ENCODE peak calls at places on chromosomes 16 and 17, in four cellular contexts. Q, V, N and K are unnamed samples.

GRCh38 chr17:31190351-31190750 is 95.6 kb downstream of the NF1 start:
- DNase-seq in N (no peak), V (no peak), Q (no peak), K (no peak)

GRCh38 chr16:84175351-84176081 is 11.3 kb downstream of the TAF1C start:
- DNase-seq in Q (no peak), N (peak; percentile 19), V (peak; percentile 85), K (peak; percentile 41)

GRCh38 chr16:839643-840408 is 39.3 kb upstream of the GNG13 start:
- DNase-seq in V (no peak), N (no peak), Q (no peak), K (no peak)

GRCh38 chr16:16019488-16019887 is 70.1 kb downstream of the ABCC1 start:
- DNase-seq in V (no peak), Q (no peak), N (no peak), K (no peak)

GRCh38 chr17:32777436-32777835 is 99.5 kb downstream of the MYO1D start:
- DNase-seq in N (no peak), Q (no peak), V (no peak), K (no peak)

GRCh38 chr17:47251421-47251940 is 2.1 kb upstream of the ITGB3 start:
- DNase-seq in V (no peak), N (no peak), Q (no peak), K (no peak)

GRCh38 chr17:66524848-66525247 is 222.4 kb downstream of the PRKCA start:
- DNase-seq in N (no peak), Q (no peak), V (no peak), K (no peak)

GRCh38 chr17:38667099-38667786 is 7.5 kb downstream of the EPOP start:
- DNase-seq in Q (peak; percentile 70), V (peak; percentile 78), N (no peak), K (no peak)

GRCh38 chr17:46832945-46833839 is 14.7 kb upstream of the WNT3 start:
- DNase-seq in Q (no peak), V (no peak), N (no peak), K (no peak)

GRCh38 chr16:1053700-1054368 is 18.7 kb upstream of the SSTR5 start:
- DNase-seq in Q (no peak), V (no peak), N (no peak), K (no peak)

GRCh38 chr16:73885319-73885718 is 411.3 kb upstream of the PSMD7 start:
- DNase-seq in N (no peak), Q (no peak), V (no peak), K (no peak)

GRCh38 chr16:28977703-28978641 is 3.4 kb downstream of the SPNS1 start:
- DNase-seq in V (peak; percentile 54), N (no peak), Q (no peak), K (peak; percentile 45)

GRCh38 chr17:74532115-74532514 is 840 bp upstream of the CD300LB start:
- DNase-seq in V (no peak), Q (no peak), N (no peak), K (peak; percentile 99)

GRCh38 chr17:76872221-76872873 is 4.1 kb downstream of the MGAT5B start:
- DNase-seq in N (no peak), Q (no peak), V (no peak), K (no peak)

GRCh38 chr17:82021728-82022309 is 859 bp downstream of the CENPX start:
- DNase-seq in V (peak; percentile 60), N (no peak), Q (no peak), K (peak; percentile 36)

GRCh38 chr17:35496470-35497290 is 40.8 kb downstream of the SLFN12L start:
- DNase-seq in N (no peak), V (no peak), Q (no peak), K (no peak)

GRCh38 chr17:65008877-65009276 is 47.7 kb downstream of the GNA13 start:
- DNase-seq in V (no peak), N (no peak), Q (no peak), K (no peak)

GRCh38 chr17:38325221-38325851 is 18.4 kb downstream of the GPR179 start:
- DNase-seq in Q (no peak), N (no peak), V (no peak), K (no peak)

GRCh38 chr16:59540621-59541020 is 806.5 kb upstream of the GOT2 start:
- DNase-seq in V (no peak), Q (no peak), N (no peak), K (no peak)

GRCh38 chr16:8852534-8852933 is 16.3 kb downstream of the CARHSP1 start:
- DNase-seq in Q (no peak), V (no peak), N (no peak), K (no peak)

GRCh38 chr16:12305081-12305596 is 328.6 kb downstream of the SNX29 start:
- DNase-seq in V (no peak), N (no peak), Q (no peak), K (no peak)

GRCh38 chr17:29565643-29566472 is 979 bp downstream of the ABHD15 start:
- DNase-seq in N (no peak), V (no peak), Q (no peak), K (peak; percentile 58)

GRCh38 chr16:3797904-3798811 is 80.8 kb upstream of the TRAP1 start:
- DNase-seq in N (no peak), V (peak; percentile 45), Q (no peak), K (no peak)

GRCh38 chr17:51677875-51678274 is 417.5 kb downstream of the UTP18 start:
- DNase-seq in Q (no peak), V (no peak), N (no peak), K (no peak)

GRCh38 chr17:29143894-29144293 is 36.3 kb downstream of the MYO18A start:
- DNase-seq in N (no peak), V (no peak), Q (no peak), K (no peak)

GRCh38 chr16:11308493-11309283 is 27.6 kb upstream of the PRM1 start:
- DNase-seq in V (peak; percentile 46), Q (no peak), N (peak; percentile 81), K (peak; percentile 72)

GRCh38 chr16:77761204-77761603 is 27.2 kb upstream of the VAT1L start:
- DNase-seq in Q (no peak), N (no peak), V (no peak), K (no peak)

GRCh38 chr16:73298562-73298961 is 250.6 kb upstream of the ZFHX3 start:
- DNase-seq in N (no peak), Q (no peak), V (no peak), K (no peak)

GRCh38 chr17:74812109-74812864 is 36.1 kb upstream of the NAT9 start:
- DNase-seq in V (no peak), Q (no peak), N (no peak), K (no peak)

GRCh38 chr17:8210761-8211458 is 535 bp upstream of the AURKB start:
- DNase-seq in N (no peak), V (no peak), Q (no peak), K (no peak)

GRCh38 chr17:8209909-8210760 is at the start of gene AURKB:
- DNase-seq in V (peak; percentile 85), N (peak; percentile 91), Q (peak; percentile 95), K (peak; percentile 89)

GRCh38 chr17:8212312-8213180 is 2.2 kb upstream of the AURKB start:
- DNase-seq in V (peak; percentile 18), N (no peak), Q (no peak), K (no peak)
- TF ChIP-seq SPI1 in V (no peak), N (no peak), Q (no peak), K (no peak)

GRCh38 chr16:67504190-67505021 is 21.1 kb upstream of the AGRP start:
- DNase-seq in Q (peak; percentile 53), N (no peak), V (peak; percentile 90), K (no peak)
- TF ChIP-seq SPI1 in Q (no peak), N (no peak), V (no peak), K (no peak)

DNA sequence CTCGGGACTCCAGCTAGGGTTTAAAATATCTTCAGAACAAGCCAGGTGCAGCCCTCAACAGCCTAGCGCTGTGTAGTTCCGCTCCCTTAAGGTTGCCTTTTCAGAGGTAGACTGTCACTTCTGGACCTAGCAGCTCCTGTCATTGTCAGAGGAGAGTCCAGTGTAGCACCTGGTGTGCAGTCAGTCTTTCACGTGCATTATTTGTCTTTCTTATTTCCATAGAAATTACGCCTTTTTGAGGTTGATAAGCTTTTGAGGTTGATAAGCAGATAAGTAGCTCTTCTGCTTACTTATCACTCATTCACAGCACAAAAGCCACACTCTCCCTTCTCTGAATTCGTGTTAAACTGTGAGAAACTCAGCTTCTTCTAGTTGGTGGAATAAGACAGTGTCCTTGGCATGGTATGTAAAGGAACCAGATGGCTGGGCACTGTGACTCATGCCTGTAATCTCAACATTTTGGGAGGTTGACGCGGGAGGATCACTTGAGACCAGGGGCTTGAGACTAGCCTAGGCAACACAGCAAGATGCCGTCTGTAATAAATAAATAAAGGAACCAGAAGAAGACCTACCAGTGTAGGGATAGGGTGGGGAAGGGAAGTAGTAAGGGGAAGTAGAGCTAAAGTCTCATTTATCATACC is 10.2 kb downstream of the EEF2K start:
- DNase-seq in N (no peak), Q (no peak), V (peak; percentile 67), K (peak; percentile 66)
- TF ChIP-seq SPI1 in N (no peak), Q (no peak), V (peak; percentile 34), K (peak; percentile 69)

DNA sequence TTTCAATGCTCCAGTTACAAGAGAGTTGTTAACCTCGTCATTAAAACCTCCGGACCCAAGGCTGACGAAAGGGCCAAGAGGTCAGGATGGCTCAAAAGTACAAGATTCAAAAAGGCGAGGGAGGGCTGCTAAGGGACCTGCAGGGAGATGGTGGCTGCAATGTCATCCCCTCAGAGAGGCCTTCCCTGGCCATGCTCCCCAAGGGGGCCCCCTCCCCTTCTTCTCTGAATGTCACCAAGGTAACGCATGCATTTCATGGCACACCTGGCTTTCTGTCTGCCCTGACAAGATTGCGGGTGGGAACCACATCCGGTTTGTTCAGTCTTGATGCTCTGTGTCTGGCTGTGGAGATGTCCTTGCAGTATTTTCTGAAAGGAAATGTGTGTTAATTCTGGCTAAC is 89.9 kb downstream of the C16orf78 start:
- DNase-seq in N (peak; percentile 72), Q (peak; percentile 82), V (no peak), K (no peak)
- TF ChIP-seq SPI1 in N (no peak), Q (no peak), V (no peak), K (no peak)

GRCh38 chr16:64742560-64742959 is 379.3 kb downstream of the CDH11 start:
- DNase-seq in N (no peak), Q (no peak), V (no peak), K (no peak)

GRCh38 chr16:64740261-64740660 is 381.6 kb downstream of the CDH11 start:
- DNase-seq in N (no peak), V (no peak), Q (no peak), K (no peak)

GRCh38 chr16:64736887-64737286 is 385.0 kb downstream of the CDH11 start:
- DNase-seq in N (no peak), V (no peak), Q (no peak), K (no peak)

DNA sequence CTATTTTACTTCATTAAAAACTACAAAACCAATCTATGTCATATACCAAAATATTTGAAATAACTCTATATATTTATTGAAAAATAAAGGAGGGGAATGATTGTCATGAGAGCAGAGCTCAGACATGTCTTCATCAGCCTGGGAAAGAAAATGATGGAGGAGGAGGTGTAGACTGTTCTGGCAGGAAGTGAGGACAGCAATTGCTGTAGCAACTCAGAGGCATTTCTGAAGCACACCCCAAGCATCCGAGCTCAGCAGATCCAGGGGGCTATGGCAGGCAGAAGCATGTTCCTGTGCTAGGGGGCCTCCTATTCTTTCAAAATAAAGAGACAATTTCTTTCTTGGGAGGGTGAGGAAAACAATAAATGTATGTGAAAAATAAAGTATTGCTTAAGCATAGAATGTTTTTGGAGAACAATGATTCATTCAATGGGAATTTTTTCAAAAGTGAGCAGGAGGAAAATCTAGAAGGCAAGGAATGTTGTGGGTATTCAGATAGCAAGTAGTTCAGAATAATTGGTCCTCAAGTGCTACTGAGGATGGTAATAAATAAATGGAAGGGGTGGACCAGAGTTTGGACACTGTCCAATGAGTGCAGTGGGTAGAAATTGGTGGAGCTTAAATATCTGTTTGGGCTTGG is 383.4 kb downstream of the CDH11 start:
- DNase-seq in V (no peak), N (no peak), Q (no peak), K (no peak)
- TF ChIP-seq SPI1 in V (no peak), N (no peak), Q (no peak), K (no peak)